ENCODE peak calls at places on chromosomes 7 and 10, in five cellular contexts. A, G, T, Y and F are unnamed samples.

GRCh38 chr10:14782691-14783363 is 8.1 kb upstream of the FAM107B start:
- DNase-seq in A (peak), G (no peak), T (peak), Y (no peak), F (peak)

GRCh38 chr10:5563237-5563961 is 38.6 kb downstream of the CALML3 start:
- DNase-seq in A (peak), G (no peak), T (no peak), Y (peak), F (peak)

GRCh38 chr7:43850348-43851116 is 18.8 kb downstream of the MRPS24 start:
- DNase-seq in A (peak), G (no peak), T (no peak), Y (no peak), F (peak)

GRCh38 chr7:119664601-119665000 is 608.4 kb upstream of the KCND2 start:
- DNase-seq in A (peak), G (no peak), T (peak), Y (no peak), F (peak)

GRCh38 chr10:132495231-132495630 is 42.4 kb upstream of the INPP5A start:
- DNase-seq in A (no peak), G (no peak), T (no peak), Y (no peak), F (no peak)

GRCh38 chr10:1373287-1373686 is 317.1 kb downstream of the WDR37 start:
- DNase-seq in A (no peak), G (no peak), T (no peak), Y (no peak), F (no peak)

GRCh38 chr7:774161-775109 is 47.4 kb upstream of the PRKAR1B start:
- DNase-seq in A (peak), G (peak), T (peak), Y (peak), F (no peak)

GRCh38 chr10:42980553-42981357 is 96.1 kb upstream of the RET start:
- DNase-seq in A (no peak), G (no peak), T (no peak), Y (peak), F (no peak)

GRCh38 chr10:95403690-95404459 is 113.1 kb upstream of the PDLIM1 start:
- DNase-seq in A (no peak), G (no peak), T (no peak), Y (no peak), F (no peak)

GRCh38 chr7:101120315-101120714 is 6.6 kb upstream of the SERPINE1 start:
- DNase-seq in A (no peak), G (no peak), T (no peak), Y (no peak), F (peak)

GRCh38 chr7:12152196-12152918 is 58.7 kb upstream of the TMEM106B start:
- DNase-seq in A (no peak), G (no peak), T (no peak), Y (no peak), F (no peak)

GRCh38 chr7:126937196-126937595 is 315.5 kb downstream of the GRM8 start:
- DNase-seq in A (no peak), G (peak), T (no peak), Y (no peak), F (peak)

GRCh38 chr7:92916751-92917369 is 80.5 kb upstream of the CDK6 start:
- DNase-seq in A (peak), G (peak), T (peak), Y (no peak), F (peak)

GRCh38 chr10:16439294-16439693 is 2.5 kb downstream of the PTER start:
- DNase-seq in A (peak), G (no peak), T (peak), Y (no peak), F (no peak)

GRCh38 chr10:77915299-77916105 is 11.1 kb downstream of the DLG5 start:
- DNase-seq in A (peak), G (no peak), T (peak), Y (no peak), F (no peak)

GRCh38 chr7:135508853-135509588 is 881 bp downstream of the CNOT4 start:
- DNase-seq in A (peak), G (peak), T (peak), Y (no peak), F (peak)

GRCh38 chr7:51950811-51951210 is 634.2 kb upstream of the COBL start:
- DNase-seq in A (no peak), G (no peak), T (no peak), Y (no peak), F (no peak)

GRCh38 chr7:135359633-135360032 is 126.0 kb downstream of the STRA8 start:
- DNase-seq in A (no peak), G (no peak), T (no peak), Y (no peak), F (no peak)

GRCh38 chr10:102613761-102614160 is 30.5 kb upstream of the TRIM8 start:
- DNase-seq in A (no peak), G (no peak), T (no peak), Y (no peak), F (no peak)

GRCh38 chr10:32932330-32932729 is 25.7 kb downstream of the ITGB1 start:
- DNase-seq in A (no peak), G (no peak), T (no peak), Y (no peak), F (no peak)

GRCh38 chr10:652226-652625 is 37.2 kb downstream of the DIP2C start:
- DNase-seq in A (no peak), G (no peak), T (no peak), Y (no peak), F (no peak)

GRCh38 chr10:71380841-71381240 is 15.9 kb upstream of the CDH23 start:
- DNase-seq in A (no peak), G (no peak), T (no peak), Y (no peak), F (no peak)

GRCh38 chr10:133378251-133379096 is 588 bp upstream of the PAOX start:
- DNase-seq in A (peak), G (peak), T (peak), Y (peak), F (peak)

GRCh38 chr7:31101544-31101943 is 49.4 kb downstream of the ADCYAP1R1 start:
- DNase-seq in A (no peak), G (no peak), T (no peak), Y (no peak), F (no peak)

GRCh38 chr7:154591544-154591943 is 411.4 kb downstream of the PAXIP1 start:
- DNase-seq in A (no peak), G (peak), T (no peak), Y (no peak), F (no peak)

GRCh38 chr10:75762436-75762802 is 331.0 kb downstream of the LRMDA start:
- DNase-seq in A (no peak), G (no peak), T (no peak), Y (no peak), F (no peak)